ENCODE peak calls at places on chromosomes 16 and 17, in five cellular contexts. W, O, Z, M and L are unnamed samples.

GRCh38 chr17:17141860-17142552 is 64.1 kb downstream of the PLD6 start:
- DNase-seq in O (no peak), W (peak; percentile 39), Z (peak; percentile 83), M (no peak), L (no peak)

GRCh38 chr16:1094124-1094479 is 1.9 kb downstream of the C1QTNF8 start:
- DNase-seq in M (no peak), W (no peak), Z (no peak), O (no peak), L (no peak)

GRCh38 chr17:31428512-31428911 is 37.0 kb downstream of the RAB11FIP4 start:
- DNase-seq in Z (no peak), M (no peak), W (no peak), O (no peak), L (no peak)

GRCh38 chr16:6684076-6684673 is 648.5 kb upstream of the RBFOX1 start:
- DNase-seq in W (peak; percentile 10), Z (peak; percentile 66), O (no peak), M (peak; percentile 11), L (no peak)

GRCh38 chr16:73053379-73054130 is 5.6 kb upstream of the ZFHX3 start:
- DNase-seq in W (no peak), O (peak; percentile 55), M (no peak), Z (no peak), L (no peak)

GRCh38 chr17:61403846-61404701 is 4.4 kb downstream of the TBX2 start:
- DNase-seq in Z (peak; percentile 63), M (no peak), W (no peak), O (no peak), L (no peak)

GRCh38 chr16:61653544-61653943 is 382.7 kb downstream of the CDH8 start:
- DNase-seq in O (no peak), Z (no peak), M (no peak), W (no peak), L (no peak)

GRCh38 chr16:1309888-1310831 is 724 bp downstream of the UBE2I start:
- DNase-seq in Z (no peak), M (peak; percentile 65), O (no peak), W (no peak), L (no peak)

GRCh38 chr16:27639588-27640276 is 89.8 kb downstream of the KATNIP start:
- DNase-seq in M (no peak), O (peak; percentile 21), Z (peak; percentile 55), W (peak; percentile 33), L (no peak)

GRCh38 chr16:87953308-87954208 is 2.3 kb downstream of the BANP start:
- DNase-seq in W (no peak), Z (no peak), O (no peak), M (no peak), L (no peak)
- TF ChIP-seq POLR2AphosphoS5 in W (no peak), Z (no peak), O (no peak), M (no peak), L (no peak)

GRCh38 chr16:85288869-85289660 is 176.8 kb upstream of the CIBAR2 start:
- DNase-seq in W (no peak), O (no peak), Z (no peak), M (no peak), L (no peak)

GRCh38 chr16:85289760-85290625 is 177.7 kb upstream of the CIBAR2 start:
- DNase-seq in W (no peak), O (no peak), M (no peak), Z (no peak), L (no peak)

GRCh38 chr16:85288341-85288868 is 176.1 kb upstream of the CIBAR2 start:
- DNase-seq in O (no peak), W (no peak), Z (no peak), M (no peak), L (no peak)

GRCh38 chr16:85291302-85292148 is 179.3 kb upstream of the CIBAR2 start:
- DNase-seq in W (no peak), O (no peak), Z (no peak), M (peak; percentile 68), L (no peak)

DNA sequence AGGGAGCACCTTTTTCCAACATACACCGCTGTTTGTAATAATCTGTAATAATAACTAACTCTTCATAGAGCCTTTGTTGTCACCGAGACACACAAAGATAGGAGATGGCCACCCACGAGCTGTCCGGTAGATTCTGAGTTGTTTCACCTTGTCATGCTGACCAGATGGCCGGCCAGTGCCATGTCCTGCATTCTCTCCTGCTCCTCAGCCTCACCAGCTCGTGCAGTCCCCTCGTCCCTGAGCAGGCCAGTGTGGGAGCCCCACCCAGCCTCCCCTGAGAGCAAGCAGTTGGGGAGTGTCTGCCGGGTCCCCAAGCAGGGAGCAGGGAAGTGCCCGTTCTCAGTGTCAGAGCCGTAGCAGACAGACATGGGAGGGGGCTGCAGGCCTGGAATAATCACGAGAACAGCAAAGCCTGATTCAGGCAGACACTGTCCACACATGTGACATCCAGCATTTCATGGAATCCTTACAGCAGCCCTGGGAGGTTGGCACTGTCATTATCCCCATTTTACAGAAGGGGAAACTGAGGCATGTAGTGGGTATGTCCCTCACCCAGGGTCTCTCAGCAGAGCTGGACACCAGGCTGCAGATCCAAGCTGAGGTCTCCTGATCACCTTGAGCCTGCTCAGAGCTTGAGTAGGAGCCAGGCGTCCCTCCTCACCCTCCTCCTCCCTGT is 178.5 kb upstream of the CIBAR2 start:
- DNase-seq in O (no peak), W (no peak), M (no peak), Z (no peak), L (no peak)
- H3K27ac ChIP-seq in O (no peak overlapping the region), W (no peak overlapping the region), M (peak overlapping the region; percentile 52), Z (no peak overlapping the region), L (no peak overlapping the region)

GRCh38 chr16:86498661-86499493 is 11.4 kb upstream of the FOXF1 start:
- DNase-seq in W (no peak), O (no peak), Z (no peak), M (no peak), L (no peak)
- TF ChIP-seq POLR2A in W (no peak), O (no peak), Z (no peak), M (peak; percentile 10), L (no peak)

GRCh38 chr17:7221281-7222092 is 1.7 kb downstream of the ACADVL start:
- DNase-seq in O (no peak), M (no peak), Z (no peak), W (no peak), L (no peak)

GRCh38 chr17:7223375-7223774 is 3.6 kb downstream of the ACADVL start:
- DNase-seq in M (no peak), Z (no peak), W (no peak), O (no peak), L (no peak)

GRCh38 chr17:7222972-7223292 is 3.2 kb downstream of the ACADVL start:
- DNase-seq in Z (no peak), M (no peak), W (no peak), O (no peak), L (no peak)

GRCh38 chr17:7220593-7221280 is 999 bp downstream of the ACADVL start:
- DNase-seq in M (peak; percentile 77), O (no peak), Z (peak; percentile 73), W (peak; percentile 79), L (no peak)

DNA sequence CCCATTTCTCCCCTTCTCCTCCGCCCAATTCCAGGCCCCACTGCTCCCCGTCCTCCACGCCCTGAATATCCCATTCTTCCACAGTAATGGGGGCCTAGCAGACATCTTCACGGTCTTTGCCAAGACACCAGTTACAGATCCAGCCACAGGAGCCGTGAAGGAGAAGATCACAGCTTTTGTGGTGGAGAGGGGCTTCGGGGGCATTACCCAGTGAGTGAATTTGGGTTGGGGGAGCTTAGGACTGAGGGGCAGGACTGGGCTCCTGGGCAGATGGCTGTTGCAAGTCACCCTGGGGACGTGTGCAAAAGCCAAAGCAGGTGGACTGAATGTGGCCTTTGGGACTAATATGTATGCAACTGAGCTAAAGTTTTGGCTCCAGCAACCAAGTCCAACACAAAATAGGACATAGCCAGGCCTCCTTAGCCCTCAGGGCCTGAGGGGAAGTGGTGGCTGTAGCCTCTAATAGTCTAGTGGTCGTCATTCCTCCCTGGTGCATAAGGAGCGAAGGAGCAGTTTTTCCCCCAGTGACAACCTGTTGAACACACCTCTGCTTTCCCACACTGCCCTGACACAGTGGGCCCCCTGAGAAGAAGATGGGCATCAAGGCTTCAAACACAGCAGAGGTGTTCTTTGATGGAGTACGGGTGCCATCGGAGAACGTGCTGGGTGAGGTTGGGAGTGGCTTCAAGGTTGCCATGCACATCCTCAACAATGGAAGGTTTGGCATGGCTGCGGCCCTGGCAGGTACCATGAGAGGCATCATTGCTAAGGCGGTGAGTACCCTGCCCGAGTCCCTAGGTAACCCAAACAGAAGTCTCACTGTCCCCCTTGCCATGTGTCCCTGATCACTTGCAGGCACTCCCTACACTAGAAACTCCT is 2.6 kb downstream of the ACADVL start:
- DNase-seq in W (no peak), Z (no peak), M (no peak), O (no peak), L (no peak)
- TF ChIP-seq POLR2AphosphoS5 in W (no peak), Z (peak; percentile 40), M (no peak), O (peak; percentile 21), L (no peak)

GRCh38 chr16:20391045-20391444 is 13.5 kb downstream of the PDILT start:
- DNase-seq in M (no peak), O (no peak), W (no peak), Z (no peak), L (no peak)

GRCh38 chr16:20387978-20388377 is 16.6 kb downstream of the PDILT start:
- DNase-seq in M (no peak), Z (no peak), O (no peak), W (no peak), L (no peak)

GRCh38 chr16:20393801-20394637 is 10.5 kb downstream of the PDILT start:
- DNase-seq in O (no peak), W (peak; percentile 75), M (peak; percentile 24), Z (no peak), L (no peak)

GRCh38 chr16:20385844-20386832 is 18.4 kb downstream of the PDILT start:
- DNase-seq in M (peak; percentile 64), Z (peak; percentile 89), W (peak; percentile 51), O (peak; percentile 35), L (no peak)

DNA sequence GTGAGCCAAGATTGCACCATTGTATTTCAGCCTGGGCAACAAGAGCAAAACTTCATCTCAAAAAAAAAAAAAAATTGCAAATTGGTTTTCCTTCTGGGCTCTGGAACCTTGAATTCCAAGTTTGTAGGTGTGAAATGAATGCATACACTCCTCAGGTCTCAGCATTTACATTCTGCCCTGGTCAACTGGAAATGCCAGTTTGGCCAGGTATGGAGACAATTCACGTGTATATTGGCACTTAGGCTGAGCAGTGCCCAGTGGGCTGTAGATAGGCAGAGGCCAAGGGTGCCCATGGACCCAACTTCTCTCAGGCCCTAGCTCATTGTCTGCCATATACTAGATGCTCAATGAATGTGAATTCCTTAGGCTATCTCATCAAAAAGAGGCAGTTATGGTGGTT is 15.7 kb downstream of the PDILT start:
- DNase-seq in W (peak; percentile 53), O (no peak), M (no peak), Z (no peak), L (no peak)
- H3K27ac ChIP-seq in W (no peak overlapping the region), O (no peak overlapping the region), M (no peak overlapping the region), Z (no peak overlapping the region), L (no peak overlapping the region)

DNA sequence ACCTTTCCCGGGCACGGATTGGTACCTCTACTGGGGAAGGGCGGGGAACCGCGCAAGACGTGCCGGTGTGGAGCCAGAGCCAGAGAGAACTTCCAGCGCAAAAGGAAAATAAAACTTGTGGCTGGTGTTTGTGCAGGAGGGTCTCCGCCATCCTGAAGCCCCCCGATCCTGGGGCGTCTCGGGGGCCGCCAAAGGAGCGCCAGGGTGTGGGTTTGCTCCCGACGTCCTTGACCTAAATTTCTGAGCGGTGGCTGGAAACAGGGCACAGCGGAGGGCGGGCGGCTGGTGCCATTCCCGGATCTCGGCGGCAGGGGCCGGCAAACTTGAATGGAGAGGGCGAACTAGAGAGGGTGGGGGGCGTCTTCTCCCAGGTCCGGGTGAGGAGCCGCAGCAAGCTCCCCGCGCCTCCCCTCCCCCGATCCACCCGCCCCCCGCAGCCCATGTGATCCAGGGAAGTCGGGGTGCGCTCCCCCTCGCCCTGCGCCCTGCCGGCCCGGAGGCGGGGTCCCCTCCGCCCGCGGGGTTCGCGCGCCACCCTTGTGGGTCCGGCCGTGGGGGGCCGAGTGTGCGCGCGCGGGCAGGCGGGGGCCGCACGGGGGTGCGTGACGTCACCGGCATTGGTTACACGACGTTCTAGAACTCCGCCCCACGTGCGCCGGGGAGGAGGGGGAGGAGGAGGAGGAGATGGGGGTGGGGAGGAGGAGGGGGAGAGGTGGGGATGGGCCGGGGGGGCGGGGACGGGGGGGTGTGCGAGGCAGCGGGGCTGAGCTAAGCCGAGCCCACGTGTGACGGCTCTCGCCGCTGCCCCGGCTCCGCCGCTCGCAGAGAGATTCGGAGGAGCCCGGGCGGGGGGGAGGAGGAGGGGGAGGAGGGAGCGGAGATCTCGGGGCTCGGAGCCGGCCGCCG is at the start of gene MSI2:
- DNase-seq in M (peak; percentile 96), Z (peak; percentile 87), O (peak; percentile 75), W (peak; percentile 96), L (peak; percentile 96)
- TF ChIP-seq POLR2A in M (peak; percentile 45), Z (no peak), O (peak; percentile 34), W (peak; percentile 63), L (no peak)